ENCODE peak calls at places on chromosomes 6 and 20, in ten cellular contexts. One of them, this sample, is unnamed.

GRCh38 chr6:127514396-127515227 is 4.5 kb downstream of the MTCL3 start:
- DNase-seq in heart right ventricle: peak; percentile 19
- DNase-seq in ascending aorta: peak; percentile 62
- DNase-seq in SK-N-SH: peak; percentile 28
- DNase-seq in hepatocyte: peak; percentile 42
- DNase-seq in lower leg skin: peak; percentile 86
- DNase-seq in astrocyte of the spinal cord: peak; percentile 60
- DNase-seq in H1: peak; percentile 3
- DNase-seq in suprapubic skin: peak; percentile 62
- DNase-seq in HepG2: no peak
- DNase-seq in this sample: peak; percentile 19

GRCh38 chr6:167968091-167968490 is 29.4 kb upstream of the KIF25 start:
- DNase-seq in ascending aorta: no peak
- DNase-seq in hepatocyte: no peak
- DNase-seq in SK-N-SH: peak; percentile 55
- DNase-seq in astrocyte of the spinal cord: no peak
- DNase-seq in H1: peak; percentile 29
- DNase-seq in heart right ventricle: no peak
- DNase-seq in lower leg skin: no peak
- DNase-seq in HepG2: peak; percentile 65
- DNase-seq in suprapubic skin: no peak
- DNase-seq in this sample: no peak

GRCh38 chr20:881051-881820 is 34.9 kb downstream of the ANGPT4 start:
- DNase-seq in astrocyte of the spinal cord: peak; percentile 22
- DNase-seq in suprapubic skin: no peak
- DNase-seq in HepG2: no peak
- DNase-seq in hepatocyte: no peak
- DNase-seq in SK-N-SH: no peak
- DNase-seq in heart right ventricle: no peak
- DNase-seq in H1: no peak
- DNase-seq in lower leg skin: peak; percentile 75
- DNase-seq in ascending aorta: no peak
- DNase-seq in this sample: no peak

GRCh38 chr6:16319813-16320532 is 81.6 kb downstream of the GMPR start:
- DNase-seq in HepG2: no peak
- DNase-seq in hepatocyte: peak; percentile 72
- DNase-seq in ascending aorta: peak; percentile 94
- DNase-seq in SK-N-SH: no peak
- DNase-seq in astrocyte of the spinal cord: peak; percentile 96
- DNase-seq in heart right ventricle: peak; percentile 58
- DNase-seq in H1: no peak
- DNase-seq in lower leg skin: peak; percentile 91
- DNase-seq in suprapubic skin: peak; percentile 82
- DNase-seq in this sample: no peak

GRCh38 chr6:117270121-117270959 is 5.0 kb downstream of the VGLL2 start:
- DNase-seq in hepatocyte: peak; percentile 36
- DNase-seq in SK-N-SH: peak; percentile 27
- DNase-seq in heart right ventricle: peak; percentile 12
- DNase-seq in lower leg skin: no peak
- DNase-seq in astrocyte of the spinal cord: no peak
- DNase-seq in HepG2: no peak
- DNase-seq in suprapubic skin: no peak
- DNase-seq in H1: no peak
- DNase-seq in ascending aorta: no peak
- DNase-seq in this sample: no peak

GRCh38 chr6:133170602-133171001 is 70.6 kb upstream of the EYA4 start:
- DNase-seq in suprapubic skin: no peak
- DNase-seq in astrocyte of the spinal cord: no peak
- DNase-seq in HepG2: peak; percentile 16
- DNase-seq in H1: no peak
- DNase-seq in lower leg skin: no peak
- DNase-seq in hepatocyte: no peak
- DNase-seq in ascending aorta: no peak
- DNase-seq in heart right ventricle: no peak
- DNase-seq in SK-N-SH: no peak
- DNase-seq in this sample: no peak

GRCh38 chr20:12057778-12058177 is 140.1 kb downstream of the BTBD3 start:
- DNase-seq in ascending aorta: no peak
- DNase-seq in heart right ventricle: no peak
- DNase-seq in H1: no peak
- DNase-seq in suprapubic skin: no peak
- DNase-seq in lower leg skin: no peak
- DNase-seq in SK-N-SH: no peak
- DNase-seq in astrocyte of the spinal cord: no peak
- DNase-seq in hepatocyte: no peak
- DNase-seq in HepG2: no peak
- DNase-seq in this sample: no peak

GRCh38 chr6:137967689-137968467 is 100.8 kb downstream of the TNFAIP3 start:
- DNase-seq in HepG2: no peak
- DNase-seq in ascending aorta: no peak
- DNase-seq in hepatocyte: no peak
- DNase-seq in lower leg skin: no peak
- DNase-seq in astrocyte of the spinal cord: no peak
- DNase-seq in H1: no peak
- DNase-seq in heart right ventricle: no peak
- DNase-seq in suprapubic skin: no peak
- DNase-seq in SK-N-SH: no peak
- DNase-seq in this sample: no peak

GRCh38 chr6:79538481-79538971 is 1.3 kb upstream of the LCA5 start:
- DNase-seq in HepG2: no peak
- DNase-seq in H1: no peak
- DNase-seq in SK-N-SH: no peak
- DNase-seq in suprapubic skin: no peak
- DNase-seq in ascending aorta: no peak
- DNase-seq in hepatocyte: no peak
- DNase-seq in heart right ventricle: no peak
- DNase-seq in astrocyte of the spinal cord: peak; percentile 54
- DNase-seq in lower leg skin: no peak
- DNase-seq in this sample: no peak

GRCh38 chr6:16184129-16184528 is 54.3 kb upstream of the GMPR start:
- DNase-seq in H1: no peak
- DNase-seq in lower leg skin: no peak
- DNase-seq in hepatocyte: peak; percentile 48
- DNase-seq in heart right ventricle: no peak
- DNase-seq in HepG2: peak; percentile 42
- DNase-seq in suprapubic skin: no peak
- DNase-seq in astrocyte of the spinal cord: no peak
- DNase-seq in ascending aorta: no peak
- DNase-seq in SK-N-SH: no peak
- DNase-seq in this sample: no peak

GRCh38 chr20:25510202-25510601 is 75.1 kb downstream of the NINL start:
- DNase-seq in astrocyte of the spinal cord: no peak
- DNase-seq in HepG2: no peak
- DNase-seq in hepatocyte: no peak
- DNase-seq in ascending aorta: no peak
- DNase-seq in suprapubic skin: peak; percentile 31
- DNase-seq in heart right ventricle: no peak
- DNase-seq in lower leg skin: peak; percentile 68
- DNase-seq in H1: no peak
- DNase-seq in SK-N-SH: no peak
- DNase-seq in this sample: no peak

DNA sequence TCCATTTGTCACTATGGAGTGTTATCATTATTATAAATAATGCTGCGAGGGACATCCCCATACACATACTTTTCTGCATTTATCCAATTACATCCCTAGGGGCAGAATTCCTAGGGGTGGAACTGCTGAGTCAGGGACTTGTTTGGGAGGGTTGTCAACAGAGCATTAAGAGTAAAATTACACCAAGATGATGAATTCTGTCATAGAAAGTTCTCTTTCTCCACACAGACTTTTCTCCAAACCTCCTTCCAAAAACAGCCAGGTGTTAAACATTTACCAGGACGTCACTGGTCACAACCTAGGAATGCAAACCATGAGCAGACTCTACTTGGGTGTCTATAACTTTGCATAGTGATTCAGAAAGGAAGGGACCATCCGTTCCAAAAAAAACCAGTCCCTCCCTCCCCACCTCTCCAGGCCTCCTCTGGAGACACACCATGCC is 95.5 kb downstream of the PRND start:
- DNase-seq in lower leg skin: no peak
- DNase-seq in HepG2: peak; percentile 35
- DNase-seq in heart right ventricle: no peak
- DNase-seq in suprapubic skin: no peak
- DNase-seq in H1: no peak
- DNase-seq in astrocyte of the spinal cord: no peak
- DNase-seq in hepatocyte: no peak
- DNase-seq in SK-N-SH: no peak
- DNase-seq in ascending aorta: no peak
- DNase-seq in this sample: no peak
- TF ChIP-seq CTCF in lower leg skin: no peak
- TF ChIP-seq CTCF in HepG2: no peak
- TF ChIP-seq CTCF in heart right ventricle: no peak
- TF ChIP-seq CTCF in suprapubic skin: no peak
- TF ChIP-seq CTCF in H1: no peak
- TF ChIP-seq CTCF in astrocyte of the spinal cord: no peak
- TF ChIP-seq CTCF in hepatocyte: no peak
- TF ChIP-seq CTCF in SK-N-SH: no peak
- TF ChIP-seq CTCF in ascending aorta: no peak
- TF ChIP-seq CTCF in this sample: no peak

GRCh38 chr6:37731888-37732287 is 34.2 kb upstream of the MDGA1 start:
- DNase-seq in ascending aorta: no peak
- DNase-seq in SK-N-SH: no peak
- DNase-seq in lower leg skin: no peak
- DNase-seq in astrocyte of the spinal cord: no peak
- DNase-seq in heart right ventricle: no peak
- DNase-seq in hepatocyte: no peak
- DNase-seq in HepG2: no peak
- DNase-seq in H1: no peak
- DNase-seq in suprapubic skin: no peak
- DNase-seq in this sample: no peak

GRCh38 chr6:37735722-37736121 is 38.0 kb upstream of the MDGA1 start:
- DNase-seq in heart right ventricle: no peak
- DNase-seq in astrocyte of the spinal cord: no peak
- DNase-seq in HepG2: no peak
- DNase-seq in hepatocyte: no peak
- DNase-seq in ascending aorta: no peak
- DNase-seq in lower leg skin: no peak
- DNase-seq in H1: no peak
- DNase-seq in SK-N-SH: no peak
- DNase-seq in suprapubic skin: no peak
- DNase-seq in this sample: no peak

GRCh38 chr6:37738216-37738615 is 40.5 kb upstream of the MDGA1 start:
- DNase-seq in HepG2: no peak
- DNase-seq in ascending aorta: no peak
- DNase-seq in lower leg skin: no peak
- DNase-seq in SK-N-SH: peak; percentile 50
- DNase-seq in hepatocyte: no peak
- DNase-seq in suprapubic skin: no peak
- DNase-seq in H1: no peak
- DNase-seq in astrocyte of the spinal cord: no peak
- DNase-seq in heart right ventricle: no peak
- DNase-seq in this sample: no peak

DNA sequence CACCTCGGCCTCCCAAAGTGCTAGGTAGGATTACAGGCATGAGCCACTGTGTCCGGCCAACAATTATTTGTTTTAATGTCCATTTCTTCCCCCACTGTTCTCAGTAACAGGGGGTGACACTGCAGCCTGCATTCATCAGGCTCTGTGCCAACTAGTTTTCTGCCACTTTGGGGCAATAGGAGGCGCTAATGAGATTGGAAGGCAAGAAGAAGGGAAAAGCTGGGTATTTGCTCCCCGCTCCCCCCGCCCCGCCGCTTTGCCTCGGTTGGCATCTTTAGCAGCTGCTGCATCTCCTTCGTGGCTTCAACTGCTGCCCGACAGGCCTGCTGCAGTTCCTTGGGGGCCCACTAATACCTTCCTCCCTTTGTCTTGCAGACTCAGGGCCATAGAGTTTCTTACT is 35.0 kb upstream of the MDGA1 start:
- DNase-seq in suprapubic skin: no peak
- DNase-seq in H1: no peak
- DNase-seq in hepatocyte: no peak
- DNase-seq in lower leg skin: no peak
- DNase-seq in ascending aorta: no peak
- DNase-seq in SK-N-SH: no peak
- DNase-seq in HepG2: no peak
- DNase-seq in astrocyte of the spinal cord: no peak
- DNase-seq in heart right ventricle: no peak
- DNase-seq in this sample: no peak
- TF ChIP-seq CTCF in suprapubic skin: no peak
- TF ChIP-seq CTCF in H1: peak; percentile 25
- TF ChIP-seq CTCF in hepatocyte: no peak
- TF ChIP-seq CTCF in lower leg skin: no peak
- TF ChIP-seq CTCF in ascending aorta: no peak
- TF ChIP-seq CTCF in SK-N-SH: peak; percentile 28
- TF ChIP-seq CTCF in HepG2: peak; percentile 27
- TF ChIP-seq CTCF in astrocyte of the spinal cord: peak; percentile 3
- TF ChIP-seq CTCF in heart right ventricle: no peak
- TF ChIP-seq CTCF in this sample: no peak

GRCh38 chr6:110949679-110950285 is 8.7 kb upstream of the GTF3C6 start:
- DNase-seq in ascending aorta: no peak
- DNase-seq in H1: no peak
- DNase-seq in heart right ventricle: no peak
- DNase-seq in suprapubic skin: no peak
- DNase-seq in HepG2: no peak
- DNase-seq in SK-N-SH: peak; percentile 29
- DNase-seq in lower leg skin: no peak
- DNase-seq in astrocyte of the spinal cord: peak; percentile 51
- DNase-seq in hepatocyte: peak; percentile 58
- DNase-seq in this sample: no peak
- TF ChIP-seq CTCF in ascending aorta: peak; percentile 47
- TF ChIP-seq CTCF in H1: no peak
- TF ChIP-seq CTCF in heart right ventricle: peak; percentile 70
- TF ChIP-seq CTCF in suprapubic skin: peak; percentile 26
- TF ChIP-seq CTCF in HepG2: peak; percentile 23
- TF ChIP-seq CTCF in SK-N-SH: peak; percentile 75
- TF ChIP-seq CTCF in lower leg skin: no peak
- TF ChIP-seq CTCF in astrocyte of the spinal cord: peak; percentile 39
- TF ChIP-seq CTCF in hepatocyte: peak; percentile 66
- TF ChIP-seq CTCF in this sample: peak; percentile 36

DNA sequence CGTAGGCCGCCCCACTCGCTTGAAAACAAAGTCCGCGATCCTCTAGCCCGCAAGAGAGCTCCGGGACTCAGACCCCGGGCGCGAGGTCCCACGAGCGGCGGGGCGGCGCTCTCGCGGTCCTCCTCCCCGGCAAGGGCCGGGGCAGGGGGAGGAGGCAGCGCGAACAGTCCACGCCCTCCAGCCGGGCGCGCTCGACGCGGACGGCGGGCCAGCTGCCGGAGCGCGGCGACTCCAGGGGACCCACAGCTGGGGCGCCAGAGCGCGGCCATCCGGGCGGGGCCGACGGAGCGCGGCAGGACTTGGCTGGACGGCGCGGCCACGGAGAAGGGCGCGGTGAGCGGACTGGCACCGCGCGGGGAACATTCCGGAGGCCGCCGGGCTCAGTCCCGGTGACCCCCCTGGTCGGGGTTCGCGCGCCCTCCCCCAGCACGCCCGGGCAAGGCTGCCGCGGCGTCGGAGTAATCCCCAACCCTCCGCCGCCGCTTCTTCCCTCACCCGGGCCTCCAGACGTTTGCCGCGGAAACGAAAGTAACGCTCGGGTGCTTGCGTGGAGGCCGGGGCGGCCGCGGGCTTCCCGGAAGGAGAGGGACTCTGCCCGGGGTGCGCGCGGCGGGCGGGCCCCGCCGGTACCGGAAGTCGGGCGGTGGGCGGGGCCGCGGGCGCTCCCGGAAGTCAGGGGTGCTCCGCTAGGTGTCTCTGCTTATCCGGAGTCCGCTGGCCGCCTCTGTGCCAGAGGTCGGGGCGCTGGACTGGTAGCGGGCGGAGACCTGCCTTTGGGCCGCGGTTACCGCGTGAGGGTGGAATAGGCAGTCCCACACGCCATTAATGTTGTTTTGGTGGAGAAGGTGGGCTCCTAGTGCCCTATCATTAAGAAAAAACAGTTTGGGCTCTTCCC is at the start of gene RIPK1:
- DNase-seq in SK-N-SH: peak; percentile 98
- DNase-seq in hepatocyte: peak; percentile 97
- DNase-seq in astrocyte of the spinal cord: peak; percentile 89
- DNase-seq in heart right ventricle: peak; percentile 96
- DNase-seq in lower leg skin: peak; percentile 98
- DNase-seq in suprapubic skin: peak; percentile 94
- DNase-seq in H1: no peak
- DNase-seq in HepG2: peak; percentile 89
- DNase-seq in ascending aorta: peak; percentile 95
- DNase-seq in this sample: peak; percentile 85
- TF ChIP-seq CTCF in SK-N-SH: peak; percentile 42
- TF ChIP-seq CTCF in hepatocyte: peak; percentile 38
- TF ChIP-seq CTCF in astrocyte of the spinal cord: peak; percentile 38
- TF ChIP-seq CTCF in heart right ventricle: peak; percentile 64
- TF ChIP-seq CTCF in lower leg skin: no peak
- TF ChIP-seq CTCF in suprapubic skin: peak; percentile 39
- TF ChIP-seq CTCF in H1: no peak
- TF ChIP-seq CTCF in HepG2: peak; percentile 80
- TF ChIP-seq CTCF in ascending aorta: peak; percentile 26
- TF ChIP-seq CTCF in this sample: peak; percentile 40

This sample was measured in progenitor cell of endocrine pancreas.